ENCODE peak calls at places on chromosomes 13 and 19, in nine cellular contexts. A is Kasumi-1; O is IMR-90; K is NK-92 treated with Interleukin-12 subunit alpha and Interleukin-12 subunit beta, amount 100 ng/mL, for 24 hours; D is naive B cell; Y is activated CD8-positive, alpha-beta memory T cell treated with anti-CD3 and anti-CD28 coated beads for 4 hours; C is NB4; X is lower lobe of right lung; R is A172. P is an unnamed sample.

GRCh38 chr19:8387688-8388611 is 2.2 kb upstream of the RAB11B start:
- DNase-seq in X (peak), R (no peak), C (peak), A (no peak), K (no peak), D (no peak), O (no peak), Y (no peak), P (no peak)

GRCh38 chr13:29901714-29902631 is 51.6 kb upstream of the UBL3 start:
- DNase-seq in C (peak), Y (peak), A (peak), R (peak), X (no peak), K (no peak), O (peak), D (no peak), P (no peak)

GRCh38 chr19:43464089-43464775 is 1.2 kb downstream of the LYPD3 start:
- DNase-seq in R (no peak), X (peak), O (no peak), K (no peak), A (peak), D (no peak), Y (peak), C (no peak), P (no peak)

GRCh38 chr13:90070362-90070761 is 1277.1 kb upstream of the MIR17HG start:
- DNase-seq in K (no peak), R (no peak), D (no peak), Y (no peak), O (no peak), C (no peak), A (no peak), X (no peak), P (no peak)

GRCh38 chr19:49151339-49152217 is 3.6 kb downstream of the HRC start:
- DNase-seq in Y (no peak), D (peak), X (peak), A (no peak), R (no peak), C (peak), K (no peak), O (peak), P (no peak)

GRCh38 chr13:49996166-49996915 is 501 bp upstream of the TRIM13 start:
- DNase-seq in K (peak), O (peak), D (peak), X (peak), A (peak), Y (peak), C (peak), R (peak), P (peak)

GRCh38 chr13:30800107-30800506 is 64.8 kb downstream of the ALOX5AP start:
- DNase-seq in K (no peak), Y (no peak), C (no peak), A (no peak), O (no peak), X (no peak), R (no peak), D (no peak), P (no peak)

GRCh38 chr13:48892311-48892710 is 83.4 kb upstream of the FNDC3A start:
- DNase-seq in C (peak), K (no peak), A (peak), X (no peak), D (no peak), R (peak), Y (no peak), O (peak), P (no peak)

GRCh38 chr19:12628040-12629022 is 17.6 kb downstream of the ZNF791 start:
- DNase-seq in R (no peak), Y (no peak), A (no peak), D (no peak), O (peak), K (no peak), C (no peak), X (no peak), P (no peak)

GRCh38 chr13:39468306-39468705 is 134.7 kb downstream of the LHFPL6 start:
- DNase-seq in K (no peak), X (no peak), R (no peak), Y (no peak), O (no peak), C (no peak), D (no peak), A (no peak), P (no peak)

GRCh38 chr19:18850560-18851375 is 19.0 kb downstream of the UPF1 start:
- DNase-seq in Y (no peak), K (no peak), D (no peak), A (no peak), C (no peak), O (no peak), R (no peak), X (no peak), P (no peak)

GRCh38 chr19:49336482-49337266 is 1.5 kb downstream of the CD37 start:
- DNase-seq in Y (no peak), O (no peak), K (no peak), R (no peak), A (no peak), D (no peak), C (no peak), X (no peak), P (no peak)

GRCh38 chr19:10748924-10749434 is 31.1 kb downstream of the DNM2 start:
- DNase-seq in Y (no peak), C (peak), D (no peak), R (peak), X (peak), K (no peak), O (no peak), A (no peak), P (no peak)

GRCh38 chr19:51514866-51515481 is 13.4 kb upstream of the SIGLEC12 start:
- DNase-seq in R (peak), A (peak), X (no peak), D (peak), Y (no peak), K (no peak), C (peak), O (peak), P (peak)

GRCh38 chr19:35643255-35644205 is 2.0 kb downstream of the ETV2 start:
- DNase-seq in C (peak), A (peak), Y (peak), K (peak), O (peak), R (peak), D (peak), X (peak), P (peak)

GRCh38 chr13:66111628-66112027 is 1118.5 kb downstream of the PCDH9 start:
- DNase-seq in K (no peak), O (no peak), A (no peak), C (no peak), R (no peak), Y (no peak), X (no peak), D (no peak), P (no peak)

GRCh38 chr19:3075605-3076431 is 13.5 kb upstream of the TLE5 start:
- DNase-seq in D (peak), R (no peak), Y (peak), K (peak), O (no peak), X (peak), C (peak), A (peak), P (no peak)

GRCh38 chr19:3073159-3073563 is 10.9 kb upstream of the TLE5 start:
- DNase-seq in O (peak), R (peak), K (no peak), D (no peak), Y (no peak), A (no peak), X (no peak), C (peak), P (no peak)

GRCh38 chr19:1035998-1036621 is 3.8 kb upstream of the ABCA7 start:
- DNase-seq in X (no peak), R (no peak), K (no peak), O (no peak), Y (no peak), C (peak), A (no peak), D (no peak), P (no peak)

GRCh38 chr19:15180451-15181390 is 20.1 kb downstream of the NOTCH3 start:
- DNase-seq in X (peak), O (no peak), Y (no peak), D (no peak), R (no peak), K (no peak), A (no peak), C (no peak), P (no peak)

GRCh38 chr19:34633806-34634205 is 43.2 kb downstream of the SCGB2B2 start:
- DNase-seq in D (no peak), X (no peak), O (no peak), K (no peak), C (no peak), A (no peak), R (no peak), Y (no peak), P (no peak)

GRCh38 chr19:52007436-52007804 is 591 bp downstream of the ZNF615 start:
- DNase-seq in O (no peak), A (no peak), Y (no peak), R (no peak), X (no peak), C (no peak), K (no peak), D (no peak), P (no peak)

GRCh38 chr19:3979289-3979673 is 6.0 kb downstream of the EEF2 start:
- DNase-seq in R (no peak), A (no peak), Y (no peak), D (no peak), X (no peak), O (no peak), K (no peak), C (no peak), P (no peak)

GRCh38 chr19:19460761-19461265 is 54.5 kb downstream of the TSSK6 start:
- DNase-seq in C (no peak), O (peak), X (peak), A (peak), R (no peak), K (peak), Y (peak), D (peak), P (no peak)

GRCh38 chr13:41411536-41411935 is 45.8 kb upstream of the RGCC start:
- DNase-seq in X (no peak), R (peak), O (peak), Y (no peak), D (no peak), A (peak), C (peak), K (no peak), P (peak)